ENCODE peak calls at places on chromosomes 3 and 15, in four cellular contexts. H, R, C and D are unnamed samples.

GRCh38 chr15:59190291-59190690 is 16.4 kb upstream of the LDHAL6B start:
- DNase-seq in H (no peak), R (no peak), C (no peak), D (no peak)

GRCh38 chr3:191382661-191383060 is 52.3 kb upstream of the UTS2B start:
- DNase-seq in H (no peak), R (no peak), C (no peak), D (no peak)

GRCh38 chr15:49620174-49620573 is 444 bp downstream of the FAM227B start:
- DNase-seq in H (peak; percentile 2), R (no peak), C (no peak), D (no peak)

GRCh38 chr15:31023841-31024240 is 32.4 kb upstream of the MTMR10 start:
- DNase-seq in H (no peak), R (no peak), C (no peak), D (no peak)

GRCh38 chr15:46938169-46938568 is 779.1 kb upstream of the SEMA6D start:
- DNase-seq in H (no peak), R (no peak), C (no peak), D (no peak)

GRCh38 chr3:126944089-126944965 is 38.6 kb upstream of the PLXNA1 start:
- DNase-seq in H (no peak), R (no peak), C (no peak), D (no peak)

GRCh38 chr3:48215466-48215865 is 7.8 kb upstream of the CAMP start:
- DNase-seq in H (no peak), R (no peak), C (no peak), D (no peak)

GRCh38 chr15:75237316-75237982 is 20.7 kb upstream of the GOLGA6C start:
- DNase-seq in H (no peak), R (no peak), C (no peak), D (no peak)

GRCh38 chr15:72118400-72118978 is at the start of gene SENP8:
- DNase-seq in H (no peak), R (no peak), C (peak; percentile 80), D (no peak)

GRCh38 chr3:177673105-177673804 is 476.0 kb upstream of the TBL1XR1 start:
- DNase-seq in H (no peak), R (no peak), C (no peak), D (no peak)

GRCh38 chr3:168877899-168878298 is 782.2 kb upstream of the GOLIM4 start:
- DNase-seq in H (no peak), R (no peak), C (no peak), D (peak; percentile 85)

GRCh38 chr3:38840987-38841386 is 25.0 kb upstream of the SCN10A start:
- DNase-seq in H (no peak), R (no peak), C (no peak), D (no peak)

GRCh38 chr3:54193093-54193492 is 70.7 kb downstream of the CACNA2D3 start:
- DNase-seq in H (no peak), R (no peak), C (no peak), D (no peak)

GRCh38 chr3:52495777-52496602 is 852 bp downstream of the STAB1 start:
- DNase-seq in H (no peak), R (no peak), C (no peak), D (no peak)

GRCh38 chr15:83011271-83012037 is at the start of gene C15orf40:
- DNase-seq in H (peak; percentile 84), R (peak; percentile 86), C (peak; percentile 87), D (peak; percentile 54)

GRCh38 chr3:74862501-74862900 is 248.0 kb upstream of the CNTN3 start:
- DNase-seq in H (no peak), R (no peak), C (no peak), D (no peak)

GRCh38 chr3:144031938-144032337 is 60.3 kb downstream of the DIPK2A start:
- DNase-seq in H (no peak), R (no peak), C (no peak), D (no peak)

GRCh38 chr3:165742351-165742750 is 94.9 kb downstream of the BCHE start:
- DNase-seq in H (no peak), R (no peak), C (no peak), D (no peak)

GRCh38 chr3:46276497-46277099 is 34.3 kb downstream of the CCR3 start:
- DNase-seq in H (peak; percentile 54), R (peak; percentile 3), C (peak; percentile 83), D (no peak)

GRCh38 chr3:48232232-48232631 is 8.7 kb upstream of the ZNF589 start:
- DNase-seq in H (no peak), R (no peak), C (no peak), D (no peak)

GRCh38 chr3:161339517-161340500 is 31.5 kb downstream of the SPTSSB start:
- DNase-seq in H (no peak), R (peak; percentile 62), C (no peak), D (no peak)

GRCh38 chr3:71784201-71784913 is 591 bp downstream of the PROK2 start:
- DNase-seq in H (no peak), R (no peak), C (peak; percentile 5), D (no peak)

GRCh38 chr3:10262027-10262426 is 13.8 kb downstream of the TATDN2 start:
- DNase-seq in H (no peak), R (no peak), C (no peak), D (no peak)

GRCh38 chr3:72848703-72849081 is 447 bp upstream of the SHQ1 start:
- DNase-seq in H (no peak), R (peak; percentile 39), C (peak; percentile 31), D (no peak)

GRCh38 chr3:192850501-192850981 is 67.1 kb downstream of the MB21D2 start:
- DNase-seq in H (no peak), R (no peak), C (peak; percentile 47), D (no peak)

GRCh38 chr3:140093742-140094141 is 158.8 kb downstream of the CLSTN2 start:
- DNase-seq in H (no peak), R (peak; percentile 99), C (no peak), D (peak; percentile 71)

GRCh38 chr15:95919460-95919859 is 411.0 kb upstream of the NR2F2 start:
- DNase-seq in H (no peak), R (no peak), C (no peak), D (no peak)

GRCh38 chr15:75200765-75201608 is 695 bp upstream of the C15orf39 start:
- DNase-seq in H (peak; percentile 28), R (peak; percentile 71), C (peak; percentile 62), D (peak; percentile 24)

GRCh38 chr3:95437409-95437808 is 1374.5 kb downstream of the NSUN3 start:
- DNase-seq in H (no peak), R (no peak), C (no peak), D (no peak)

GRCh38 chr3:72567474-72567873 is 280.8 kb downstream of the SHQ1 start:
- DNase-seq in H (no peak), R (no peak), C (no peak), D (no peak)

GRCh38 chr15:32908921-32909320 is 191.1 kb downstream of the GREM1 start:
- DNase-seq in H (no peak), R (no peak), C (no peak), D (no peak)

GRCh38 chr15:99268431-99268830 is 17.1 kb downstream of the LRRC28 start:
- DNase-seq in H (no peak), R (no peak), C (no peak), D (no peak)

GRCh38 chr3:150610785-150611184 is 7.7 kb downstream of the SELENOT start:
- DNase-seq in H (no peak), R (no peak), C (no peak), D (no peak)

GRCh38 chr3:169041677-169042171 is 621.8 kb downstream of the MECOM start:
- DNase-seq in H (no peak), R (peak; percentile 4), C (no peak), D (no peak)

GRCh38 chr3:16810593-16811367 is 74.0 kb upstream of the PLCL2 start:
- DNase-seq in H (no peak), R (no peak), C (no peak), D (no peak)

GRCh38 chr3:159252274-159252673 is 450.4 kb downstream of the MFSD1 start:
- DNase-seq in H (no peak), R (no peak), C (no peak), D (no peak)